ENCODE peak calls at places on chromosomes 3 and 15, in ten cellular contexts. B is AG09309, P is suprapubic skin, Z is tibial nerve, T is progenitor cell of endocrine pancreas, F is GM12865, S is type B pancreatic cell, E is RWPE2, G is cardiac fibroblast, D is fibroblast of lung. C is an unnamed sample.

GRCh38 chr15:76340198-76340801 is 3.7 kb downstream of the ISL2 start:
- DNase-seq in E (no peak), F (peak), B (no peak), S (no peak), T (no peak), D (peak), G (peak), P (no peak), Z (no peak), C (peak)

GRCh38 chr3:115912372-115912771 is 289.1 kb downstream of the GAP43 start:
- DNase-seq in Z (peak), P (no peak), S (no peak), F (no peak), B (no peak), G (peak), T (no peak), D (peak), E (no peak), C (no peak)

GRCh38 chr3:10935846-10936631 is 56.5 kb upstream of the SLC6A1 start:
- DNase-seq in G (no peak), B (no peak), D (no peak), E (peak), S (no peak), T (no peak), P (peak), Z (no peak), F (no peak), C (no peak)

GRCh38 chr3:48305396-48305795 is 28.1 kb downstream of the SPINK8 start:
- DNase-seq in G (no peak), Z (no peak), E (no peak), P (no peak), T (no peak), F (no peak), B (no peak), S (no peak), D (no peak), C (no peak)

GRCh38 chr3:42020681-42021307 is 58.9 kb upstream of the ULK4 start:
- DNase-seq in D (peak), B (no peak), Z (no peak), S (no peak), E (no peak), T (no peak), F (no peak), P (no peak), G (peak), C (peak)

GRCh38 chr15:83356516-83357399 is 72.3 kb upstream of the BNC1 start:
- DNase-seq in P (no peak), B (no peak), D (no peak), T (no peak), G (no peak), S (no peak), F (no peak), Z (no peak), E (no peak), C (no peak)

GRCh38 chr3:61858054-61858453 is 296.7 kb downstream of the PTPRG start:
- DNase-seq in G (peak), B (no peak), E (no peak), T (no peak), P (no peak), F (no peak), D (peak), S (no peak), Z (no peak), C (peak)

GRCh38 chr3:148232409-148232808 is 465.3 kb upstream of the AGTR1 start:
- DNase-seq in T (no peak), B (no peak), P (no peak), Z (no peak), E (no peak), G (no peak), D (no peak), F (no peak), S (no peak), C (no peak)

GRCh38 chr3:137035631-137036030 is 77.8 kb downstream of the IL20RB start:
- DNase-seq in D (no peak), T (no peak), E (no peak), S (no peak), Z (no peak), G (peak), B (no peak), P (no peak), F (peak), C (no peak)

GRCh38 chr3:111103807-111104206 is 32.2 kb downstream of the NECTIN3 start:
- DNase-seq in Z (no peak), E (no peak), B (no peak), D (no peak), F (no peak), P (no peak), T (no peak), S (no peak), G (peak), C (peak)

GRCh38 chr3:57012847-57013246 is 47.6 kb upstream of the SPATA12 start:
- DNase-seq in G (no peak), T (no peak), S (no peak), E (no peak), Z (no peak), F (no peak), P (no peak), B (no peak), D (no peak), C (no peak)

GRCh38 chr3:143170676-143171075 is 51.1 kb downstream of the CHST2 start:
- DNase-seq in E (no peak), P (no peak), F (peak), B (no peak), T (no peak), G (peak), S (no peak), D (peak), Z (no peak), C (peak)

GRCh38 chr3:161395115-161395514 is 23.8 kb upstream of the SPTSSB start:
- DNase-seq in S (no peak), E (no peak), P (no peak), Z (no peak), F (no peak), B (no peak), T (no peak), D (no peak), G (no peak), C (no peak)

GRCh38 chr3:147701195-147701594 is 292.0 kb downstream of the ZIC1 start:
- DNase-seq in D (no peak), P (no peak), T (no peak), Z (no peak), S (no peak), F (no peak), B (no peak), E (no peak), G (no peak), C (no peak)

GRCh38 chr3:20022954-20023644 is 11.0 kb upstream of the PP2D1 start:
- DNase-seq in F (no peak), Z (no peak), E (no peak), P (no peak), T (no peak), G (no peak), B (no peak), D (no peak), S (no peak), C (no peak)

GRCh38 chr3:49725906-49726681 is 2.3 kb upstream of the GMPPB start:
- DNase-seq in P (no peak), F (no peak), E (no peak), S (no peak), B (no peak), T (no peak), Z (no peak), G (no peak), D (no peak), C (no peak)

GRCh38 chr3:170642882-170643601 is 57.2 kb upstream of the SLC7A14 start:
- DNase-seq in S (no peak), P (no peak), E (no peak), Z (no peak), D (no peak), F (no peak), G (no peak), B (no peak), T (no peak), C (no peak)

GRCh38 chr3:192902481-192903023 is 15.1 kb downstream of the MB21D2 start:
- DNase-seq in E (no peak), Z (no peak), D (no peak), T (no peak), S (no peak), P (no peak), G (no peak), B (no peak), F (no peak), C (no peak)

GRCh38 chr3:169118666-169119370 is 544.7 kb downstream of the MECOM start:
- DNase-seq in P (no peak), Z (no peak), G (no peak), B (no peak), D (no peak), T (no peak), E (no peak), S (no peak), F (no peak), C (peak)

GRCh38 chr15:77023576-77024272 is 28.8 kb downstream of the PSTPIP1 start:
- DNase-seq in P (peak), E (peak), D (no peak), B (no peak), F (no peak), Z (no peak), T (no peak), G (no peak), S (peak), C (no peak)

GRCh38 chr15:82709081-82709420 is 624 bp downstream of the AP3B2 start:
- DNase-seq in D (peak), T (no peak), Z (no peak), S (no peak), E (no peak), G (peak), B (no peak), P (no peak), F (no peak), C (no peak)

GRCh38 chr3:111662907-111663306 is 67.8 kb upstream of the ZBED2 start:
- DNase-seq in P (no peak), E (no peak), D (no peak), T (no peak), B (no peak), G (no peak), S (no peak), F (no peak), Z (no peak), C (no peak)

GRCh38 chr3:140499114-140499757 is 178.6 kb upstream of the TRIM42 start:
- DNase-seq in E (no peak), G (peak), T (no peak), Z (no peak), D (no peak), F (peak), P (no peak), S (no peak), B (no peak), C (no peak)

GRCh38 chr3:55158345-55158744 is 230.5 kb upstream of the LRTM1 start:
- DNase-seq in G (peak), S (no peak), T (no peak), F (no peak), B (no peak), P (no peak), D (no peak), Z (no peak), E (no peak), C (no peak)

GRCh38 chr3:63968612-63969350 is 54.5 kb downstream of the PSMD6 start:
- DNase-seq in G (peak), T (no peak), Z (no peak), S (no peak), B (no peak), P (no peak), D (no peak), E (no peak), F (peak), C (no peak)

GRCh38 chr3:33798418-33799201 is at the start of gene PDCD6IP:
- DNase-seq in B (peak), D (peak), T (peak), S (peak), E (peak), P (peak), F (peak), G (peak), Z (peak), C (peak)
- TF ChIP-seq CTCF in B (no peak), D (peak), T (peak), S (peak), E (no peak), P (no peak), F (peak), G (peak), Z (peak), C (peak)

DNA sequence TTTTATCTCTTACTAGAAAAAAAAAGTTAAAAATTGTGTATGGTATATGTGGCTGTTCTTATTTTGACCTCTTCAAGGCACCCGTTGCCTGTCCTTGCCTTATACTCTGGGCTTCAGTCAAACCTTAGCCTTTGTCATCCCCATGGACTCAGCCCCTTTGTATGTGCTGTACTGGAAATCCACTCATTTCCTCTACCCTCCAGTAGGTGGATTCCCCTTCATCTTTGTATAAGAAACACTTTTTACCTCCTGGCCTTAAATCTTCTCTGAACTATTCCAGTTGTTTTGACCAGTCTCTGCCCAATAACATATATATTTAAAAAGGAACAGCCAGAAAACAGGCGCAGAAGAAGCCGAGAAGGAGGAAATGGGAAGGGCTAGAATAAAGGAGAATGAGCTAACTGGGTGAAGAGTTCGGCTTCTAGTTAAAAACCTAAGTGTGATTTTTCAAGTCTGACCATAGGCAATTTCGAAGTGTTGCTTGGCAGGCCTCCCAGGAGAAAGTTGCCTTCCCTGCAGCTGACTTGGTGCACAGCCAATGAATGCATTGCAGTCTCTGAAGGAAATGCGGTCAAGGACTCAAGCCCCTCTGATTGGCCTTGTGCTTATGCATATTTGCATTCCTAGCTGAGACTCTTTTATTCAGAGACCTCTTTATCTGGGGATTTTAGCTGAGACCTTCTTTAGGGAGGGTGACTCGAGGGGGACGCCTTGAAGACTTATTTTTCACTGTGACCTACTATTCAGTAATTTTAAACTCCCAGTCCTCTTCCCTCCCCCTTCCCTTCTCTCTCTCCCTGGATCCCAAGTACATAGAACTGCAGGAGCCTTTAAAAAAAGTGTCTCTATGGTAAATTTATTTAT is 277.4 kb downstream of the ROBO1 start:
- DNase-seq in Z (no peak), S (no peak), B (no peak), P (no peak), F (no peak), D (peak), G (peak), T (no peak), E (no peak), C (peak)
- TF ChIP-seq CTCF in Z (no peak), S (peak), B (peak), P (no peak), F (no peak), D (peak), G (peak), T (no peak), E (no peak), C (peak)

GRCh38 chr3:9401986-9402385 is 4.6 kb downstream of the SETD5 start:
- DNase-seq in S (no peak), E (no peak), P (no peak), B (no peak), D (no peak), T (no peak), G (no peak), Z (no peak), F (no peak), C (no peak)

GRCh38 chr3:9403463-9403862 is 6.0 kb downstream of the SETD5 start:
- DNase-seq in G (no peak), T (no peak), S (no peak), B (no peak), E (no peak), Z (no peak), P (no peak), F (no peak), D (no peak), C (no peak)

GRCh38 chr3:9404680-9405079 is 7.3 kb downstream of the SETD5 start:
- DNase-seq in Z (no peak), P (no peak), G (no peak), S (no peak), F (no peak), T (no peak), E (no peak), D (no peak), B (no peak), C (no peak)

GRCh38 chr3:9400626-9401025 is 3.2 kb downstream of the SETD5 start:
- DNase-seq in F (no peak), T (no peak), D (no peak), E (no peak), B (no peak), Z (no peak), S (no peak), P (no peak), G (no peak), C (no peak)

GRCh38 chr3:9402410-9403228 is 5.2 kb downstream of the SETD5 start:
- DNase-seq in D (peak), S (no peak), E (no peak), F (no peak), P (no peak), B (no peak), T (peak), G (peak), Z (no peak), C (no peak)
- TF ChIP-seq CTCF in D (no peak), S (no peak), E (no peak), F (no peak), P (no peak), B (no peak), T (no peak), G (no peak), Z (no peak), C (no peak)

GRCh38 chr3:188832961-188833615 is 338.7 kb upstream of the TPRG1 start:
- DNase-seq in Z (no peak), P (peak), S (no peak), D (peak), B (no peak), F (no peak), G (peak), T (no peak), E (no peak), C (peak)
- TF ChIP-seq CTCF in Z (no peak), P (peak), S (no peak), D (no peak), B (no peak), F (no peak), G (no peak), T (no peak), E (no peak), C (no peak)

DNA sequence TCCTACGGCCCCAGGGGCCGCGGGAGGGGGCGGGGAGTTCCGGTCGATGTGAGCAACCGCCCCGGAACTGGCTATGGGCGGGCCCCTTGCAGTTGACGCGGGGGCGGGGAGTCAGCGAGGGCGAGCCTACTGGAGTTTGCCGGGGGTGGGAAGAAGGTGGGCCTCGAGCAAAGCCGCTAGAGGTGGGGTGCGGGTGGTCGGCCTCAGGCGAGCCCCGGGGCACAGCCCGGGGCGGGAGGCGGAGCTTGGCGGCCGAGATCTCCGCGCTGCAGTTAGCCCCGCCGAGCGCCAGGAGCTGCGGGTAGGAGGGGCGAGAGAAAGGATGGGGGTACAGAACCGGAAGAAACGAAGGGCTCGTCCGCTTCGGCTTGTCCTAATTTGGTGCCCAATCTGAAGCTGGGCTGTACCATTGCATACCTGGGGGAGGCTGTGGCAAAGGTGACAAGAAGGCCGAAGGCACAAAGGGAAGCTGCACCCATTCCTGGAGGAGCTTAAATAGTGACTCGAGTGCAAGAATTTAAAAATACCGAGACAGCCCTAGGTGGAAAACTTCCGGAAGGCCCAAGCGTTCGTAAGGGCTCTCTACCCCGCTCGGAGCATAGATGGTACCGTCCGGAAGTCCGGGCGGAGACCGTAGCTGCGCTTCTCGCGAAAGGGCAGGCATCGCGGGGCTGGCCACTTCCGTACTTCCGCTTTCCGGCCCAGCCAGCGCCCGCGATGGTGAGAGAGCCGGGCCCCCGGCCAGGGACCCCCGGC is at the start of the genes ARPC4 and TADA3:
- DNase-seq in B (peak), D (peak), Z (peak), P (peak), S (peak), F (peak), E (peak), G (peak), T (peak), C (peak)
- TF ChIP-seq CTCF in B (no peak), D (no peak), Z (peak), P (no peak), S (peak), F (no peak), E (no peak), G (peak), T (peak), C (no peak)

DNA sequence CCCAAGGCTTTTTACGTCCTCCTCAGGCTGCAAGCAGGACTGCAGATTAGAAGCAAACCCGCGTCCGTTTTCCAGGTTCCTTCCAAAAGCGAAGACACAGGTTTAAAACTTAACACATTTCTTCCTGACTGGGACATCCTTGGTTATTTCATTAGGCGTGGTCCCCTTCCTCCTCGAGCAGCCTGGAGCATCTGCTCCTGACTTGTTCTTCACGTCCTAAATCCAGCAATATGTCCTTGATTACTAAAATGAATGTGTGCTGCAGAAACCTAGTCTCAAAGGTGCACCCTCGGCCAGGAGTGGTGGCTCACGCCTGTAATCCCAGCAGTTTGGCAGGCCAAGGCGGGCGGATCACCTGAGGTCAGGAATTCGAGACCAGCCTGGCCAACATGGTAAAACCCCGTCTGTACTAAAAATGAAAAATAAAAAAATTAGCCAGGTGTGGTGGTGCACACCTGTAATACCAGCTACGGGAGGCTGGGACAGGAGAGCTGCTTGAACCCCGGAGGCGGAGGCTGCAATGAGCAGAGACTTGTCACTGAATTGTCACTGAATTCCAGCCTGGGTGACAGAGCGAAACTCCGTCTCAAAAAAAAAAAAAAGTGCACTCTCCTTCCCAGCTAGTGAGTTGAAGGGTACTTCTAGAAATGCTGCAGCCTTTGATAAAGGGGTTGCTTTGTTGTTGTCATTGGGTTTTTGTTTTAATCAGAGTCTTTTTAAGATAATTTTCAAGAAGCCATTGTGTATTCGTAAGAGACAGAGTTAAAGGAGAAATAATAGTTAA is 853 bp upstream of the LRIG1 start:
- DNase-seq in S (no peak), B (no peak), Z (no peak), P (no peak), G (no peak), D (no peak), T (no peak), E (no peak), F (no peak), C (no peak)
- TF ChIP-seq CTCF in S (no peak), B (peak), Z (no peak), P (no peak), G (peak), D (peak), T (no peak), E (peak), F (peak), C (no peak)

GRCh38 chr3:21290557-21290956 is 460.5 kb downstream of the ZNF385D start:
- DNase-seq in S (no peak), E (no peak), G (peak), Z (no peak), F (no peak), T (no peak), P (no peak), B (no peak), D (no peak), C (no peak)
- TF ChIP-seq CTCF in S (peak), E (peak), G (peak), Z (no peak), F (peak), T (peak), P (peak), B (peak), D (peak), C (peak)

GRCh38 chr3:197328198-197328597 is 29.8 kb upstream of the DLG1 start:
- DNase-seq in D (no peak), T (no peak), B (no peak), G (no peak), E (no peak), F (no peak), Z (no peak), S (no peak), P (no peak), C (no peak)

GRCh38 chr3:197329382-197329781 is 31.0 kb upstream of the DLG1 start:
- DNase-seq in T (no peak), Z (no peak), F (no peak), B (no peak), E (no peak), S (no peak), D (no peak), G (no peak), P (no peak), C (no peak)

GRCh38 chr3:197333901-197334639 is 35.7 kb upstream of the DLG1 start:
- DNase-seq in S (no peak), D (no peak), E (no peak), Z (no peak), G (no peak), F (no peak), T (no peak), B (no peak), P (no peak), C (no peak)

GRCh38 chr3:197327701-197328100 is 29.3 kb upstream of the DLG1 start:
- DNase-seq in G (peak), B (no peak), F (peak), Z (no peak), T (no peak), P (no peak), S (no peak), D (peak), E (no peak), C (no peak)

GRCh38 chr3:197331131-197331530 is 32.7 kb upstream of the DLG1 start:
- DNase-seq in G (peak), E (no peak), P (no peak), T (no peak), Z (no peak), F (peak), S (no peak), B (no peak), D (no peak), C (no peak)
- TF ChIP-seq CTCF in G (peak), E (peak), P (no peak), T (no peak), Z (no peak), F (no peak), S (peak), B (peak), D (no peak), C (peak)

C was measured in HFFc6.